ENCODE peak calls at places on chromosome 16, in eight cellular contexts. B is endothelial cell of umbilical vein, R is GM23248, A is colonic mucosa, Z is HCT116, E is neural progenitor cell, M is fibroblast of lung, L is DND-41. Q is an unnamed sample.

GRCh38 chr16:71421911-71422310 is 19.9 kb downstream of the TLE7 start:
- DNase-seq in R (peak; percentile 28), E (peak; percentile 49), Z (peak; percentile 26), L (peak; percentile 55), B (no peak), M (no peak), A (peak; percentile 29), Q (peak; percentile 26)

GRCh38 chr16:14241631-14242030 is 170.5 kb downstream of the MRTFB start:
- DNase-seq in L (no peak), Z (no peak), E (no peak), R (no peak), B (no peak), M (no peak), A (no peak), Q (no peak)

GRCh38 chr16:19994771-19995170 is 78.9 kb downstream of the GPR139 start:
- DNase-seq in L (no peak), M (no peak), B (no peak), R (no peak), A (no peak), E (no peak), Z (no peak), Q (no peak)

GRCh38 chr16:25005445-25006306 is 9.5 kb downstream of the ARHGAP17 start:
- DNase-seq in A (no peak), R (peak; percentile 79), Z (no peak), M (no peak), E (no peak), L (no peak), B (no peak), Q (no peak)

GRCh38 chr16:842061-842476 is 41.5 kb upstream of the GNG13 start:
- DNase-seq in M (no peak), Z (no peak), A (no peak), L (no peak), B (peak; percentile 2), R (peak; percentile 44), E (no peak), Q (no peak)

GRCh38 chr16:17301593-17302135 is 169.1 kb downstream of the XYLT1 start:
- DNase-seq in R (no peak), B (no peak), E (no peak), A (peak; percentile 50), L (no peak), M (no peak), Z (no peak), Q (no peak)

GRCh38 chr16:67311607-67312449 is 14.7 kb downstream of the KCTD19 start:
- DNase-seq in L (no peak), Z (peak; percentile 70), R (peak; percentile 99), E (no peak), A (peak; percentile 43), M (peak; percentile 99), B (peak; percentile 92), Q (peak; percentile 100)

GRCh38 chr16:50326835-50327465 is 41.8 kb downstream of the BRD7 start:
- DNase-seq in B (no peak), M (peak; percentile 31), E (peak; percentile 68), A (no peak), L (no peak), Z (peak; percentile 31), R (peak; percentile 73), Q (peak; percentile 46)

GRCh38 chr16:9047689-9048301 is 43.6 kb upstream of the HAPSTR1 start:
- DNase-seq in A (peak; percentile 80), E (peak; percentile 40), M (peak; percentile 100), L (peak; percentile 37), Z (peak; percentile 98), B (peak; percentile 98), R (peak; percentile 100), Q (peak; percentile 95)

GRCh38 chr16:70589998-70590471 is 56.3 kb upstream of the IL34 start:
- DNase-seq in L (no peak), A (no peak), B (peak; percentile 19), R (peak; percentile 51), Z (no peak), E (no peak), M (peak; percentile 43), Q (peak; percentile 58)

GRCh38 chr16:72131036-72131435 is 37.4 kb downstream of the DHX38 start:
- DNase-seq in R (no peak), E (no peak), L (no peak), A (no peak), M (no peak), B (no peak), Z (no peak), Q (no peak)

GRCh38 chr16:58497468-58497867 is 2.5 kb upstream of the NDRG4 start:
- DNase-seq in B (no peak), L (no peak), M (no peak), Z (no peak), R (no peak), E (no peak), A (no peak), Q (no peak)

GRCh38 chr16:86406056-86406455 is 104.3 kb upstream of the FOXF1 start:
- DNase-seq in A (no peak), M (no peak), Z (no peak), L (no peak), R (no peak), B (peak; percentile 25), E (no peak), Q (no peak)

GRCh38 chr16:75113046-75113491 is 3.5 kb downstream of the LDHD start:
- DNase-seq in A (no peak), L (peak; percentile 40), Z (no peak), B (no peak), E (no peak), M (no peak), R (no peak), Q (no peak)

GRCh38 chr16:66508261-66508913 is 41.5 kb downstream of the TK2 start:
- DNase-seq in R (peak; percentile 45), A (no peak), E (no peak), B (peak; percentile 87), L (no peak), M (peak; percentile 53), Z (no peak), Q (peak; percentile 94)

GRCh38 chr16:54649846-54650245 is 280.8 kb upstream of the IRX5 start:
- DNase-seq in E (no peak), R (peak; percentile 16), B (no peak), Z (no peak), M (no peak), L (no peak), A (no peak), Q (no peak)

GRCh38 chr16:90012978-90013745 is 6.1 kb downstream of the DBNDD1 start:
- DNase-seq in B (no peak), E (no peak), R (no peak), A (no peak), M (no peak), L (no peak), Z (no peak), Q (no peak)

GRCh38 chr16:23842137-23842600 is 6.4 kb downstream of the PRKCB start:
- DNase-seq in A (no peak), E (no peak), Z (no peak), R (no peak), L (no peak), M (no peak), B (no peak), Q (no peak)
- H3K9ac ChIP-seq in A (no peak overlapping the region), E (no peak overlapping the region), Z (no peak overlapping the region), R (no peak overlapping the region), L (no peak overlapping the region), M (no peak overlapping the region), B (no peak overlapping the region), Q (no peak overlapping the region)

GRCh38 chr16:2365895-2366294 is 25.4 kb upstream of the ABCA3 start:
- DNase-seq in A (no peak), R (peak; percentile 92), B (peak; percentile 40), Z (no peak), M (peak; percentile 25), L (no peak), E (no peak), Q (peak; percentile 67)

GRCh38 chr16:2362218-2362617 is 21.7 kb upstream of the ABCA3 start:
- DNase-seq in R (no peak), B (no peak), L (no peak), M (no peak), Z (no peak), E (no peak), A (no peak), Q (no peak)

GRCh38 chr16:2364638-2365210 is 24.2 kb upstream of the ABCA3 start:
- DNase-seq in L (no peak), A (no peak), B (peak; percentile 31), M (no peak), R (no peak), E (no peak), Z (no peak), Q (no peak)

GRCh38 chr16:2366660-2367309 is 26.3 kb upstream of the ABCA3 start:
- DNase-seq in R (no peak), A (no peak), L (no peak), E (no peak), Z (no peak), M (no peak), B (no peak), Q (no peak)

GRCh38 chr16:2365397-2365796 is 24.9 kb upstream of the ABCA3 start:
- DNase-seq in Z (no peak), M (no peak), L (no peak), B (no peak), R (no peak), E (no peak), A (no peak), Q (no peak)
- H3K9ac ChIP-seq in Z (no peak overlapping the region), M (no peak overlapping the region), L (no peak overlapping the region), B (no peak overlapping the region), R (no peak overlapping the region), E (no peak overlapping the region), A (no peak overlapping the region), Q (no peak overlapping the region)

GRCh38 chr16:2492292-2492691 is 17.4 kb downstream of the TBC1D24 start:
- DNase-seq in Z (no peak), R (no peak), A (no peak), L (no peak), B (no peak), M (no peak), E (no peak), Q (no peak)
- H3K9ac ChIP-seq in Z (no peak overlapping the region), R (no peak overlapping the region), A (no peak overlapping the region), L (no peak overlapping the region), B (no peak overlapping the region), M (no peak overlapping the region), E (peak overlapping the region; percentile 20), Q (no peak overlapping the region)

GRCh38 chr16:48383204-48383876 is 1.9 kb downstream of the SIAH1 start:
- DNase-seq in R (peak; percentile 78), L (no peak), M (peak; percentile 79), B (no peak), E (no peak), A (no peak), Z (no peak), Q (no peak)

GRCh38 chr16:48384305-48384981 is 770 bp downstream of the SIAH1 start:
- DNase-seq in A (peak; percentile 65), Z (no peak), B (peak; percentile 61), E (peak; percentile 91), R (peak; percentile 76), M (peak; percentile 73), L (peak; percentile 41), Q (peak; percentile 24)

GRCh38 chr16:48383877-48384304 is 1.3 kb downstream of the SIAH1 start:
- DNase-seq in E (no peak), M (no peak), B (peak; percentile 63), Z (no peak), R (peak; percentile 49), L (peak; percentile 23), A (peak; percentile 53), Q (peak; percentile 48)

GRCh38 chr16:48381201-48381600 is 4.0 kb downstream of the SIAH1 start:
- DNase-seq in Z (no peak), R (peak; percentile 53), B (peak; percentile 29), L (no peak), E (no peak), M (peak; percentile 40), A (no peak), Q (peak; percentile 13)

DNA sequence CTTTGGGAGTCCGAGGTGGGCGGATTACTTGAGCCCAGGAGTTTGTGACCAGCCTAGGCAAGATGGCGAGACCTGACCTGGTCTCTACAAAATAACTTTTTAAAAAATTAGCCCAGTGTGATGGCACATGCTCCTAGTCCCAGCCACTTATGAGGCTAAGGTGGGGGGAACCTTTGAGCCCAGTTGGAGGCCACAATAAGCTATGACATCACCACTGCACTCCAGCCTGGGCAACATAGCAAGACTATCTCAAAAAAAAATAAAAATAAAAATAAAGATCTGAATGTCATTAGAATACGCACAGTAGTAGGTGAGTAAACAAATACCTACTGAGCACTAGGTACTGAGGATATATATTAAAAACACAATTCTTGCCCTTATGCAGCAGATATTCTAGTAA is 3.1 kb downstream of the SIAH1 start:
- DNase-seq in L (no peak), A (no peak), Z (no peak), M (no peak), E (no peak), B (no peak), R (no peak), Q (no peak)
- H3K9ac ChIP-seq in L (no peak overlapping the region), A (no peak overlapping the region), Z (no peak overlapping the region), M (no peak overlapping the region), E (no peak overlapping the region), B (no peak overlapping the region), R (peak overlapping the region; percentile 91), Q (no peak overlapping the region)

Q was measured in mammary epithelial cell.